ENCODE peak calls at places on chromosomes 2 and 18, in five cellular contexts. X is ACHN, S is GM13976, H is T-cell, K is RKO. N is an unnamed sample.

GRCh38 chr2:50729306-50730105 is 302.4 kb downstream of the NRXN1 start:
- DNase-seq in K (no peak), X (no peak), S (no peak), H (no peak), N (no peak)

GRCh38 chr2:29130295-29130694 is 15.1 kb downstream of the CLIP4 start:
- DNase-seq in X (peak), H (no peak), S (peak), K (peak), N (no peak)

GRCh38 chr2:237864940-237865622 is 5.7 kb downstream of the RAMP1 start:
- DNase-seq in H (no peak), K (no peak), S (no peak), X (peak), N (no peak)

GRCh38 chr18:79798346-79798998 is 734 bp downstream of the KCNG2 start:
- DNase-seq in S (no peak), H (no peak), X (no peak), K (no peak), N (no peak)

GRCh38 chr2:237315170-237315880 is 98.6 kb downstream of the COL6A3 start:
- DNase-seq in S (no peak), X (no peak), K (no peak), H (no peak), N (no peak)

GRCh38 chr2:25050128-25050527 is 8.3 kb downstream of the EFR3B start:
- DNase-seq in K (no peak), H (no peak), S (peak), X (no peak), N (no peak)

GRCh38 chr2:99572380-99572779 is 82.6 kb upstream of the REV1 start:
- DNase-seq in X (no peak), K (no peak), H (no peak), S (no peak), N (no peak)

GRCh38 chr2:230503798-230504197 is 87.8 kb downstream of the SP100 start:
- DNase-seq in X (no peak), H (no peak), K (no peak), S (no peak), N (no peak)

GRCh38 chr2:16515709-16516108 is 149.9 kb downstream of the CYRIA start:
- DNase-seq in K (no peak), H (no peak), S (no peak), X (no peak), N (no peak)

GRCh38 chr2:159209341-159210306 is 76.9 kb downstream of the WDSUB1 start:
- DNase-seq in K (no peak), S (no peak), X (no peak), H (peak), N (no peak)

GRCh38 chr2:161122772-161123530 is 37.3 kb upstream of the TANK start:
- DNase-seq in X (peak), K (peak), S (no peak), H (no peak), N (no peak)

GRCh38 chr2:219437690-219438089 is 3.0 kb downstream of the SPEG start:
- DNase-seq in X (no peak), K (no peak), S (no peak), H (no peak), N (no peak)

GRCh38 chr2:215527738-215528137 is 91.9 kb upstream of the FN1 start:
- DNase-seq in X (no peak), K (no peak), H (no peak), S (no peak), N (no peak)

GRCh38 chr2:101616411-101616810 is 81.1 kb upstream of the MAP4K4 start:
- DNase-seq in K (no peak), S (no peak), X (no peak), H (no peak), N (no peak)

GRCh38 chr2:176560296-176560695 is 291.1 kb downstream of the MTX2 start:
- DNase-seq in K (no peak), X (no peak), H (no peak), S (no peak), N (no peak)